ENCODE peak calls at places on chromosomes 13 and 19, in five cellular contexts. One of them, this sample, is unnamed.

GRCh38 chr19:56015756-56016155 is 29.2 kb downstream of the NLRP5 start:
- DNase-seq in K562: peak
- DNase-seq in breast epithelium: no peak
- DNase-seq in prostate gland: no peak
- DNase-seq in heart left ventricle: no peak
- DNase-seq in this sample: no peak

GRCh38 chr19:47573076-47574026 is at the start of gene ZNF541:
- DNase-seq in heart left ventricle: peak
- DNase-seq in K562: peak
- DNase-seq in breast epithelium: peak
- DNase-seq in prostate gland: peak
- DNase-seq in this sample: peak

GRCh38 chr19:1259873-1260748 is 9.0 kb upstream of the CIRBP start:
- DNase-seq in K562: no peak
- DNase-seq in heart left ventricle: no peak
- DNase-seq in prostate gland: no peak
- DNase-seq in breast epithelium: no peak
- DNase-seq in this sample: no peak

GRCh38 chr19:35044317-35045117 is 3.0 kb downstream of the HPN start:
- DNase-seq in heart left ventricle: no peak
- DNase-seq in breast epithelium: no peak
- DNase-seq in prostate gland: peak
- DNase-seq in K562: peak
- DNase-seq in this sample: peak

GRCh38 chr13:113001251-113002140 is 32.5 kb downstream of the MCF2L start:
- DNase-seq in heart left ventricle: no peak
- DNase-seq in prostate gland: peak
- DNase-seq in breast epithelium: peak
- DNase-seq in K562: no peak
- DNase-seq in this sample: peak

GRCh38 chr13:75236774-75237173 is 245.2 kb downstream of the TBC1D4 start:
- DNase-seq in heart left ventricle: no peak
- DNase-seq in breast epithelium: no peak
- DNase-seq in prostate gland: no peak
- DNase-seq in K562: no peak
- DNase-seq in this sample: no peak

GRCh38 chr19:30857388-30857787 is 485.2 kb downstream of the ZNF536 start:
- DNase-seq in breast epithelium: no peak
- DNase-seq in K562: no peak
- DNase-seq in prostate gland: no peak
- DNase-seq in heart left ventricle: no peak
- DNase-seq in this sample: no peak

GRCh38 chr13:46489586-46490023 is 63.4 kb upstream of the LRCH1 start:
- DNase-seq in heart left ventricle: no peak
- DNase-seq in prostate gland: no peak
- DNase-seq in breast epithelium: no peak
- DNase-seq in K562: no peak
- DNase-seq in this sample: no peak

GRCh38 chr19:54462713-54463530 is 656 bp downstream of the LENG9 start:
- DNase-seq in prostate gland: peak
- DNase-seq in breast epithelium: no peak
- DNase-seq in K562: peak
- DNase-seq in heart left ventricle: peak
- DNase-seq in this sample: peak

GRCh38 chr13:109782066-109782822 is 4.1 kb downstream of the IRS2 start:
- DNase-seq in breast epithelium: no peak
- DNase-seq in prostate gland: no peak
- DNase-seq in K562: no peak
- DNase-seq in heart left ventricle: no peak
- DNase-seq in this sample: no peak
- TF ChIP-seq POLR2A in breast epithelium: no peak
- TF ChIP-seq POLR2A in prostate gland: no peak
- TF ChIP-seq POLR2A in K562: no peak
- TF ChIP-seq POLR2A in heart left ventricle: no peak
- TF ChIP-seq POLR2A in this sample: no peak

DNA sequence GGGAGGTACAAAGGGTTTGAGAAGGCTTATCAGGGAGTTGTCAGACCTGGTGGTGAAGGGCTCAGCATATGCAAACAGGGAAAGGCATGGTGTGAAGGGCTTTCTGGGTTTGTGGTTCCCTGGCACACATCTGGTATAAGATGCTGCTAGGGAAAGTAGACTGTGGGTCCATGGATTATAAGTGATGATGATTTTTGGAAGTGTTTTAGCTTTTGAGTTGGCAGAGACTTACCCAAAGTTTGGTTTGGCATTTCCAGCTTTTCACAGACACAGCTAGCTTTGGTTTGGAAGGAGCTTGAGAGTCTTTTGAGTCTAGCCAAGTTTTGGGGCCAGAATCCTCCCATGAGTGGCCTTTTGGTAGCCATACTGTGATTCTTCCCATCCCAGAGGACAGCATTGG is 2.3 kb downstream of the TRIM28 start:
- DNase-seq in heart left ventricle: no peak
- DNase-seq in K562: no peak
- DNase-seq in prostate gland: no peak
- DNase-seq in breast epithelium: no peak
- DNase-seq in this sample: no peak
- H3K4me3 ChIP-seq in heart left ventricle: peak
- H3K4me3 ChIP-seq in K562: peak
- H3K4me3 ChIP-seq in prostate gland: peak
- H3K4me3 ChIP-seq in breast epithelium: peak
- H3K4me3 ChIP-seq in this sample: peak

GRCh38 chr19:48661746-48662145 is 11.1 kb downstream of the NTN5 start:
- DNase-seq in prostate gland: no peak
- DNase-seq in K562: no peak
- DNase-seq in heart left ventricle: no peak
- DNase-seq in breast epithelium: no peak
- DNase-seq in this sample: no peak

GRCh38 chr19:48665786-48666185 is 7.0 kb downstream of the NTN5 start:
- DNase-seq in breast epithelium: no peak
- DNase-seq in prostate gland: no peak
- DNase-seq in heart left ventricle: no peak
- DNase-seq in K562: no peak
- DNase-seq in this sample: no peak

GRCh38 chr19:48664476-48664875 is 8.3 kb downstream of the NTN5 start:
- DNase-seq in heart left ventricle: no peak
- DNase-seq in prostate gland: no peak
- DNase-seq in K562: no peak
- DNase-seq in breast epithelium: no peak
- DNase-seq in this sample: no peak

GRCh38 chr19:48660854-48661731 is 11.7 kb downstream of the NTN5 start:
- DNase-seq in heart left ventricle: peak
- DNase-seq in prostate gland: peak
- DNase-seq in breast epithelium: no peak
- DNase-seq in K562: peak
- DNase-seq in this sample: peak

DNA sequence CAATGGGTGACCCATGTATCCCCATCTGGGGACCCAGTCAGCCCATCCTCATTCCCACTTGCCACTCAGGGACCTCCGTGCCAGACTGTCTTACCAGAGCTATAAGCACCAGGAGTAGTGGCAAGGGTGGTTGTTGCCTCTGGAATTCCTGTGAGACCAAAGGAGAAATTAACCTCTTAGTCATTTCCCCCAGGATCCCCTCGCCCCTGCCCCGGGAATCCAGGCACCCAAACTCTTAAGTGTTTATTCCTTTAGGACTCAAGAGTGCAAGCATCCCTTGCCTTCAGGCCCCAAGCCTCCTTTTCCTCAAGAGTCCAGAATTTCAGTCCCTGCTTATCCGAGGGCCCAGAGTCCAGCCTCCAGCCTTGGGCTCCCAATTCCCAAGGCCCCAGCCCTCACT is 9.2 kb downstream of the NTN5 start:
- DNase-seq in K562: no peak
- DNase-seq in breast epithelium: no peak
- DNase-seq in heart left ventricle: no peak
- DNase-seq in prostate gland: no peak
- DNase-seq in this sample: no peak
- TF ChIP-seq POLR2A in K562: no peak
- TF ChIP-seq POLR2A in breast epithelium: no peak
- TF ChIP-seq POLR2A in heart left ventricle: no peak
- TF ChIP-seq POLR2A in prostate gland: no peak
- TF ChIP-seq POLR2A in this sample: no peak

GRCh38 chr13:50527612-50528509 is 315.6 kb downstream of the DLEU7 start:
- DNase-seq in K562: no peak
- DNase-seq in heart left ventricle: peak
- DNase-seq in breast epithelium: no peak
- DNase-seq in prostate gland: no peak
- DNase-seq in this sample: no peak

GRCh38 chr13:50524540-50524939 is 319.0 kb downstream of the DLEU7 start:
- DNase-seq in heart left ventricle: no peak
- DNase-seq in prostate gland: no peak
- DNase-seq in K562: no peak
- DNase-seq in breast epithelium: no peak
- DNase-seq in this sample: no peak

GRCh38 chr13:50529154-50529882 is 314.2 kb downstream of the DLEU7 start:
- DNase-seq in breast epithelium: peak
- DNase-seq in K562: no peak
- DNase-seq in heart left ventricle: peak
- DNase-seq in prostate gland: peak
- DNase-seq in this sample: peak

GRCh38 chr13:50523307-50523706 is 320.2 kb downstream of the DLEU7 start:
- DNase-seq in prostate gland: no peak
- DNase-seq in breast epithelium: no peak
- DNase-seq in K562: no peak
- DNase-seq in heart left ventricle: no peak
- DNase-seq in this sample: no peak

GRCh38 chr13:50526771-50527567 is 316.5 kb downstream of the DLEU7 start:
- DNase-seq in breast epithelium: peak
- DNase-seq in prostate gland: peak
- DNase-seq in heart left ventricle: no peak
- DNase-seq in K562: no peak
- DNase-seq in this sample: no peak
- H3K4me3 ChIP-seq in breast epithelium: no peak
- H3K4me3 ChIP-seq in prostate gland: no peak
- H3K4me3 ChIP-seq in heart left ventricle: no peak
- H3K4me3 ChIP-seq in K562: no peak
- H3K4me3 ChIP-seq in this sample: no peak

GRCh38 chr19:2578911-2579677 is 103.2 kb downstream of the GADD45B start:
- DNase-seq in K562: peak
- DNase-seq in prostate gland: peak
- DNase-seq in heart left ventricle: peak
- DNase-seq in breast epithelium: peak
- DNase-seq in this sample: peak
- TF ChIP-seq POLR2A in K562: no peak
- TF ChIP-seq POLR2A in prostate gland: no peak
- TF ChIP-seq POLR2A in heart left ventricle: no peak
- TF ChIP-seq POLR2A in breast epithelium: no peak
- TF ChIP-seq POLR2A in this sample: no peak

DNA sequence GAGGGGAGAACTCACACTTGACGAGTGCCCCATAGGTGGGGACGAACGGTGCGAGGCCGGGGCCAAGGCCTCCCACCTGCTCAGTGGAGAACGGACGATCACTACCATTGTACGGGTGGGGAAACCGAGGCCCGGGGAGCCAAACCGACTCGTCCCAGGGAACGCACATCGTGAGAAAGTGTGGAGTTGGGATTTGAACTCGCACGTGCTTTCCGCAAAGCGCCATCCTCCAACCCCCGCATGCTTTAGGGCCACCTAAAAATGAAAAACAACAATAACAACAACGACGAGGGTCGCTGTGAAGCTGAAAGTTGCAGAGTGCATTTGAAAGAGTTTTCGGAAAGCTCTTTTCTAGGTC is 458 bp downstream of the ARHGEF1 start:
- DNase-seq in heart left ventricle: no peak
- DNase-seq in breast epithelium: no peak
- DNase-seq in K562: no peak
- DNase-seq in prostate gland: no peak
- DNase-seq in this sample: no peak
- H3K4me3 ChIP-seq in heart left ventricle: peak
- H3K4me3 ChIP-seq in breast epithelium: peak
- H3K4me3 ChIP-seq in K562: peak
- H3K4me3 ChIP-seq in prostate gland: peak
- H3K4me3 ChIP-seq in this sample: peak

GRCh38 chr19:5838437-5839311 is 828 bp downstream of the FUT6 start:
- DNase-seq in heart left ventricle: no peak
- DNase-seq in prostate gland: no peak
- DNase-seq in breast epithelium: no peak
- DNase-seq in K562: no peak
- DNase-seq in this sample: no peak
- TF ChIP-seq POLR2A in heart left ventricle: no peak
- TF ChIP-seq POLR2A in prostate gland: no peak
- TF ChIP-seq POLR2A in breast epithelium: no peak
- TF ChIP-seq POLR2A in K562: no peak
- TF ChIP-seq POLR2A in this sample: no peak

GRCh38 chr19:10085641-10086031 is 481 bp upstream of the SHFL start:
- DNase-seq in K562: no peak
- DNase-seq in prostate gland: no peak
- DNase-seq in heart left ventricle: no peak
- DNase-seq in breast epithelium: no peak
- DNase-seq in this sample: no peak

GRCh38 chr19:10084803-10085202 is 1.3 kb upstream of the SHFL start:
- DNase-seq in breast epithelium: no peak
- DNase-seq in prostate gland: no peak
- DNase-seq in K562: no peak
- DNase-seq in heart left ventricle: no peak
- DNase-seq in this sample: no peak

GRCh38 chr19:10087296-10088061 is 1.4 kb downstream of the SHFL start:
- DNase-seq in K562: no peak
- DNase-seq in prostate gland: no peak
- DNase-seq in breast epithelium: no peak
- DNase-seq in heart left ventricle: no peak
- DNase-seq in this sample: no peak

GRCh38 chr19:10086032-10086903 is at the start of gene SHFL:
- DNase-seq in heart left ventricle: peak
- DNase-seq in K562: peak
- DNase-seq in breast epithelium: peak
- DNase-seq in prostate gland: peak
- DNase-seq in this sample: peak

DNA sequence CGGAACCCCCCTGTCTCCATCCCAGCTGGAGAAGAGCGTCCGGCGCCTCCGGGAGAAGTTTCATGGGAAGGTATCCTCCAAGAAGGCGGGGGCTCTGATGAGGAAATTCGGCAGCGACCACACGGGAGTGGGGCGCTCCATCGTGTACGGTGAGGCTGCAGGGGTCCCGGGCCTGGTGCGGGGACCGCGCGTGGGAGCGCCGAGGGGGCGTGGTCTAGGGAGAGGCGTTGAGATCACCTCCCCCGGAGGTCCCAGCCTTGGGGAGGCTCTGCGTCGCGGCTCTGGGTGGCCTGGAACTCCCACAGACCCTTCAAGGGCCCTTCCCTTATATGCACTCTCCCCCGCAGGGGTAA is 763 bp downstream of the SHFL start:
- DNase-seq in heart left ventricle: no peak
- DNase-seq in K562: peak
- DNase-seq in prostate gland: no peak
- DNase-seq in breast epithelium: no peak
- DNase-seq in this sample: no peak
- H3K4me3 ChIP-seq in heart left ventricle: peak
- H3K4me3 ChIP-seq in K562: peak
- H3K4me3 ChIP-seq in prostate gland: peak
- H3K4me3 ChIP-seq in breast epithelium: peak
- H3K4me3 ChIP-seq in this sample: peak

This sample was measured in testis.